ENCODE peak calls at places on chromosomes 11 and 22, in seven cellular contexts. I is memory B cell, F is lower leg skin, B is EL, Q is endothelial cell, X is Caki2, U is iris pigment epithelial cell. G is an unnamed sample.

GRCh38 chr11:35974878-35975578 is 31.2 kb downstream of the LDLRAD3 start:
- DNase-seq in I (no peak), F (no peak), B (no peak), Q (no peak), X (no peak), U (peak; percentile 20), G (no peak)

GRCh38 chr11:29075726-29076125 is 941.1 kb downstream of the KCNA4 start:
- DNase-seq in I (no peak), F (no peak), B (no peak), Q (no peak), X (no peak), U (no peak), G (no peak)

GRCh38 chr11:96459751-96460150 is 69.9 kb downstream of the JRKL start:
- DNase-seq in I (no peak), F (no peak), B (no peak), Q (no peak), X (no peak), U (no peak), G (no peak)

GRCh38 chr11:420911-421321 is 6.1 kb upstream of the SIGIRR start:
- DNase-seq in I (no peak), F (no peak), B (no peak), Q (no peak), X (no peak), U (no peak), G (no peak)

GRCh38 chr11:101428918-101429317 is 154.9 kb downstream of the TRPC6 start:
- DNase-seq in I (no peak), F (no peak), B (peak; percentile 56), Q (no peak), X (no peak), U (peak; percentile 20), G (no peak)

GRCh38 chr11:128868851-128869671 is 2.0 kb upstream of the KCNJ1 start:
- DNase-seq in I (no peak), F (no peak), B (no peak), Q (no peak), X (no peak), U (no peak), G (no peak)

GRCh38 chr11:117473692-117474091 is 146.0 kb downstream of the CEP164 start:
- DNase-seq in I (no peak), F (no peak), B (no peak), Q (no peak), X (no peak), U (no peak), G (no peak)

GRCh38 chr11:102240502-102240901 is 76.8 kb upstream of the BIRC3 start:
- DNase-seq in I (no peak), F (no peak), B (peak; percentile 61), Q (no peak), X (no peak), U (peak; percentile 64), G (no peak)

GRCh38 chr11:12636871-12637410 is 37.3 kb upstream of the TEAD1 start:
- DNase-seq in I (no peak), F (no peak), B (no peak), Q (no peak), X (no peak), U (no peak), G (no peak)

GRCh38 chr11:20013346-20014066 is 146.8 kb downstream of the DBX1 start:
- DNase-seq in I (no peak), F (no peak), B (no peak), Q (no peak), X (peak; percentile 55), U (peak; percentile 55), G (no peak)

GRCh38 chr22:46417769-46418168 is 82.3 kb downstream of the TRMU start:
- DNase-seq in I (no peak), F (no peak), B (no peak), Q (no peak), X (no peak), U (no peak), G (no peak)

GRCh38 chr22:35524966-35525686 is 15.5 kb upstream of the RASD2 start:
- DNase-seq in I (no peak), F (peak; percentile 38), B (no peak), Q (no peak), X (no peak), U (no peak), G (no peak)

GRCh38 chr11:6240691-6241285 is 1.9 kb downstream of the CNGA4 start:
- DNase-seq in I (no peak), F (no peak), B (no peak), Q (no peak), X (no peak), U (no peak), G (no peak)

GRCh38 chr11:59754859-59755700 is at the start of gene STX3:
- DNase-seq in I (peak; percentile 68), F (peak; percentile 43), B (peak; percentile 78), Q (peak; percentile 72), X (peak; percentile 85), U (peak; percentile 56), G (peak; percentile 60)

GRCh38 chr11:28289444-28289843 is 181.3 kb downstream of the METTL15 start:
- DNase-seq in I (no peak), F (no peak), B (peak; percentile 8), Q (no peak), X (no peak), U (peak; percentile 24), G (no peak)